ENCODE peak calls at places on chromosomes 6 and 20, in four cellular contexts. N is heart left ventricle, G is kidney epithelial cell, F is OCI-LY7. U is an unnamed sample.

GRCh38 chr6:16388488-16388887 is 150.1 kb downstream of the GMPR start:
- DNase-seq in N (no peak), G (no peak), F (no peak), U (no peak)

GRCh38 chr6:81450180-81450579 is 302.3 kb downstream of the TENT5A start:
- DNase-seq in N (no peak), G (no peak), F (no peak), U (no peak)

GRCh38 chr6:97653517-97653916 is 370.5 kb upstream of the MMS22L start:
- DNase-seq in N (no peak), G (no peak), F (no peak), U (no peak)

GRCh38 chr6:55822815-55823214 is 52.6 kb downstream of the BMP5 start:
- DNase-seq in N (no peak), G (no peak), F (no peak), U (no peak)

GRCh38 chr6:70210462-70210861 is 92.4 kb downstream of the COL9A1 start:
- DNase-seq in N (no peak), G (no peak), F (peak; percentile 8), U (no peak)

GRCh38 chr6:31771992-31772358 is 5.2 kb downstream of the VWA7 start:
- DNase-seq in N (no peak), G (no peak), F (no peak), U (no peak)

GRCh38 chr6:40222354-40222753 is 288.1 kb upstream of the MOCS1 start:
- DNase-seq in N (no peak), G (no peak), F (no peak), U (no peak)

GRCh38 chr6:28585335-28585734 is 59.7 kb downstream of the GPX5 start:
- DNase-seq in N (no peak), G (no peak), F (no peak), U (no peak)

GRCh38 chr20:46230811-46231282 is 77.5 kb downstream of the CDH22 start:
- DNase-seq in N (no peak), G (peak; percentile 2), F (peak; percentile 19), U (no peak)

GRCh38 chr6:126040826-126041225 is 54.5 kb downstream of the TRMT11 start:
- DNase-seq in N (no peak), G (peak; percentile 71), F (no peak), U (peak; percentile 49)

GRCh38 chr6:166996406-166996805 is 2.8 kb upstream of the CEP43 start:
- DNase-seq in N (no peak), G (peak; percentile 26), F (no peak), U (no peak)

GRCh38 chr20:63037669-63038268 is 31.0 kb upstream of the BHLHE23 start:
- DNase-seq in N (no peak), G (no peak), F (no peak), U (no peak)

GRCh38 chr6:12312736-12313135 is 22.6 kb downstream of the EDN1 start:
- DNase-seq in N (no peak), G (no peak), F (no peak), U (no peak)

GRCh38 chr20:64254571-64255360 is 782 bp upstream of the PCMTD2 start:
- DNase-seq in N (no peak), G (no peak), F (peak; percentile 9), U (no peak)

GRCh38 chr6:169162249-169162967 is 91.2 kb downstream of the THBS2 start:
- DNase-seq in N (no peak), G (no peak), F (no peak), U (no peak)

GRCh38 chr6:103122766-103123601 is 1729.5 kb downstream of the GRIK2 start:
- DNase-seq in N (peak; percentile 13), G (peak; percentile 31), F (peak; percentile 72), U (no peak)

GRCh38 chr20:58228484-58229197 is at the start of gene ANKRD60:
- DNase-seq in N (no peak), G (no peak), F (no peak), U (no peak)

GRCh38 chr6:44034391-44034861 is 92.8 kb downstream of the MRPL14 start:
- DNase-seq in N (no peak), G (peak; percentile 69), F (no peak), U (no peak)

GRCh38 chr6:69887026-69887425 is 20.7 kb downstream of the COL19A1 start:
- DNase-seq in N (no peak), G (no peak), F (no peak), U (no peak)

GRCh38 chr20:13113731-13114130 is 105.0 kb downstream of the SPTLC3 start:
- DNase-seq in N (no peak), G (no peak), F (no peak), U (no peak)
- H3K4me3 ChIP-seq in N (no peak overlapping the region), G (no peak overlapping the region), F (no peak overlapping the region), U (no peak overlapping the region)

GRCh38 chr6:153231048-153231635 is 100.1 kb upstream of the RGS17 start:
- DNase-seq in N (peak; percentile 26), G (peak; percentile 5), F (peak; percentile 15), U (no peak)
- TF ChIP-seq CTCF in N (peak; percentile 76), G (peak; percentile 98), F (peak; percentile 82), U (peak; percentile 99)

GRCh38 chr6:22145294-22145693 is 151.5 kb downstream of the PRL start:
- DNase-seq in N (no peak), G (no peak), F (no peak), U (no peak)
- H3K4me3 ChIP-seq in N (no peak overlapping the region), G (no peak overlapping the region), F (no peak overlapping the region), U (no peak overlapping the region)

DNA sequence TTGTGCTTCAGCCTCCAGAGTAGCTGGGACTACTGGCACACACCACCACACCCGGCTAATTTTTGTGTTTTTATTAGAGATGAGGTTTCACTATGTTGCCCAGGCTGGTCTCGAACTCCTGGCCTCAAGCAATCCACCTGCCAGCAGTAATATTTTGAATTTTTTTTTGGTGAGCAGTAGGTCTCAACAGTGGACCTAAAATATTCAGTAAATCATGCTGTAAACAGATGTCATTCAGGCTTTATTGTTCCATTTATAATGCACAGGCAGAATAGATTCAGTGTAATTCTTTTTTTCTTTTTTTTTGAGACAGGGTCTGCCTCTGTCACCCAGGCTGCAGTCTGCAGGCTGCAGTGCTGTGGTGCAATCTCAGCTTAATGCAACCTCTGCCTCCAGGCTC is 69.7 kb downstream of the NCOA3 start:
- DNase-seq in N (no peak), G (no peak), F (no peak), U (no peak)
- TF ChIP-seq CTCF in N (no peak), G (no peak), F (no peak), U (no peak)

GRCh38 chr6:107679457-107679856 is 144.7 kb downstream of the SCML4 start:
- DNase-seq in N (peak; percentile 48), G (no peak), F (no peak), U (no peak)

GRCh38 chr6:107676002-107676401 is 148.1 kb downstream of the SCML4 start:
- DNase-seq in N (no peak), G (no peak), F (no peak), U (no peak)

GRCh38 chr6:107673076-107673494 is 151.0 kb downstream of the SCML4 start:
- DNase-seq in N (peak; percentile 62), G (no peak), F (no peak), U (no peak)

GRCh38 chr6:107677399-107677798 is 146.7 kb downstream of the SCML4 start:
- DNase-seq in N (no peak), G (no peak), F (no peak), U (no peak)

DNA sequence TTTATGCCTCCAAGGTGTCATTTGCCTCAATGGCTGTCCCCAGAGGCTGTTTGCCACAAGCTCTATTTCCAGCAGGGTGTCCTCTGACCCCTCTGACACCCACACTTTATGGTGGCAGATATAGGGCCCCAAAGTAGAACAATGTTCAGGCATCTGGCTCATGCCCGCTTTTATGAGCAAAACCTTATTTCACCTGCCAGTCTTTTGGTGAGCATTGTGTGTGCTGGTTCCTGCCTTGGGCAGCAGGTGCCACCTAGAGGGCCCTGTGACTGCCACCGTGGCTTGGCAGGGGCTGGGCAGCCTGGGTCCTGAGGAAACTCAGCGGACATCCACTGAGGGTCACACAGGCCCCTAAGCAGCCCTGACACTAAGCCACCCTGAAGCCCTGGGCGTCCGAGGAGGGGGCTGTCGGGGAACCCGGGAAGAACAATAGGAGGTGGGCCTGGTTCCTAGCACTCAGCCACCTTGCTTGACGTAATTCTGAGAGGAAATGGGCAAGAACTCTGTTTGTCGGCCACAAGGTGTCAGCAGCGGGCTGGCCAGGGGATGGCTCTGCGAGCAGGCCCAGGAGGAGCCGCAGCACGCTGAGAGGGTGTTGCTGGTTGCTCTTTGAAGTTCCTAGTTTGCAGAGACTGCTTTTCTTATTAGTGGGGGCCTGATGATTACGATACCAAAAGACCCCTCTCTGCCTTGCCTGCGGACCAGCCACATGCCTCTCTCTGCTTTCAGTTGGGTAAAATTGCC is 148.9 kb downstream of the SCML4 start:
- DNase-seq in N (peak; percentile 85), G (peak; percentile 48), F (peak; percentile 89), U (no peak)
- H3K4me3 ChIP-seq in N (no peak overlapping the region), G (peak overlapping the region; percentile 28), F (peak overlapping the region; percentile 21), U (peak overlapping the region; percentile 46)

U was measured in epithelial cell of proximal tubule.